ENCODE peak calls at places on chromosome 6, in ten cellular contexts. D is astrocyte of the cerebellum, U is heart right ventricle, X is tibial nerve, P is tibial artery, Q is stomach, C is astrocyte, R is HCT116, F is neural progenitor cell, W is astrocyte of the spinal cord. K is an unnamed sample.

GRCh38 chr6:48613221-48613949 is 502.4 kb upstream of the PTCHD4 start:
- DNase-seq in D (no peak), U (no peak), X (no peak), P (no peak), Q (no peak), C (no peak), R (no peak), F (no peak), W (no peak), K (no peak)

GRCh38 chr6:137763861-137764260 is 103.2 kb upstream of the TNFAIP3 start:
- DNase-seq in D (no peak), U (no peak), X (no peak), P (no peak), Q (no peak), C (no peak), R (no peak), F (no peak), W (no peak), K (no peak)

GRCh38 chr6:42268016-42268834 is 50.6 kb upstream of the MRPS10 start:
- DNase-seq in D (no peak), U (no peak), X (no peak), P (no peak), Q (no peak), C (no peak), R (no peak), F (no peak), W (no peak), K (no peak)

GRCh38 chr6:123091091-123091895 is 95.3 kb downstream of the CLVS2 start:
- DNase-seq in D (peak), U (no peak), X (no peak), P (no peak), Q (peak), C (peak), R (no peak), F (no peak), W (peak), K (no peak)

GRCh38 chr6:122289721-122290501 is 109.5 kb upstream of the HSF2 start:
- DNase-seq in D (peak), U (no peak), X (no peak), P (no peak), Q (no peak), C (peak), R (peak), F (peak), W (peak), K (peak)

GRCh38 chr6:168964138-168964892 is 289.3 kb downstream of the THBS2 start:
- DNase-seq in D (no peak), U (no peak), X (no peak), P (no peak), Q (no peak), C (peak), R (no peak), F (no peak), W (no peak), K (no peak)

GRCh38 chr6:43725643-43726580 is 38.3 kb upstream of the MRPS18A start:
- DNase-seq in D (no peak), U (no peak), X (no peak), P (peak), Q (no peak), C (no peak), R (no peak), F (no peak), W (no peak), K (no peak)

GRCh38 chr6:84774174-84775158 is 10.1 kb upstream of the TBX18 start:
- DNase-seq in D (no peak), U (peak), X (peak), P (peak), Q (no peak), C (no peak), R (no peak), F (peak), W (peak), K (no peak)

GRCh38 chr6:117536317-117536716 is 53.8 kb downstream of the DCBLD1 start:
- DNase-seq in D (no peak), U (no peak), X (no peak), P (no peak), Q (no peak), C (peak), R (no peak), F (no peak), W (peak), K (no peak)

GRCh38 chr6:131910956-131911355 is 40.2 kb downstream of the CCN2 start:
- DNase-seq in D (no peak), U (no peak), X (no peak), P (no peak), Q (no peak), C (no peak), R (no peak), F (no peak), W (no peak), K (no peak)

GRCh38 chr6:44590471-44590870 is 203.0 kb downstream of the CDC5L start:
- DNase-seq in D (no peak), U (no peak), X (no peak), P (no peak), Q (no peak), C (no peak), R (no peak), F (no peak), W (no peak), K (no peak)

GRCh38 chr6:86730216-86730615 is 207.1 kb upstream of the HTR1E start:
- DNase-seq in D (no peak), U (no peak), X (no peak), P (no peak), Q (no peak), C (no peak), R (no peak), F (no peak), W (no peak), K (no peak)

GRCh38 chr6:26195376-26195923 is 108.2 kb downstream of the HFE start:
- DNase-seq in D (peak), U (peak), X (peak), P (peak), Q (peak), C (peak), R (peak), F (peak), W (peak), K (peak)

GRCh38 chr6:84033523-84034451 is at the start of gene MRAP2:
- DNase-seq in D (no peak), U (no peak), X (no peak), P (peak), Q (peak), C (peak), R (no peak), F (peak), W (peak), K (no peak)

GRCh38 chr6:82589509-82590206 is 226.0 kb downstream of the TPBG start:
- DNase-seq in D (peak), U (no peak), X (no peak), P (no peak), Q (no peak), C (peak), R (peak), F (peak), W (peak), K (no peak)

GRCh38 chr6:109381747-109382575 is at the start of gene CD164:
- DNase-seq in D (peak), U (peak), X (peak), P (peak), Q (peak), C (peak), R (peak), F (peak), W (peak), K (no peak)

GRCh38 chr6:109379706-109380105 is 2.6 kb downstream of the CD164 start:
- DNase-seq in D (no peak), U (no peak), X (no peak), P (no peak), Q (no peak), C (peak), R (no peak), F (no peak), W (peak), K (no peak)

GRCh38 chr6:109382576-109383437 is 540 bp upstream of the CD164 start:
- DNase-seq in D (peak), U (peak), X (peak), P (peak), Q (peak), C (peak), R (peak), F (peak), W (peak), K (peak)

GRCh38 chr6:109381007-109381746 is 1.1 kb downstream of the CD164 start:
- DNase-seq in D (no peak), U (no peak), X (no peak), P (no peak), Q (no peak), C (peak), R (no peak), F (peak), W (no peak), K (no peak)

GRCh38 chr6:109383438-109383940 is 1.2 kb upstream of the CD164 start:
- DNase-seq in D (no peak), U (no peak), X (no peak), P (no peak), Q (no peak), C (no peak), R (no peak), F (no peak), W (no peak), K (no peak)
- TF ChIP-seq CTCF in D (no peak), U (no peak), X (no peak), P (no peak), Q (no peak), C (no peak), R (no peak), F (no peak), W (no peak), K (no peak)

GRCh38 chr6:159056432-159056831 is 11.6 kb upstream of the TAGAP start:
- DNase-seq in D (no peak), U (no peak), X (no peak), P (no peak), Q (no peak), C (no peak), R (no peak), F (no peak), W (no peak), K (no peak)
- H3K4me3 ChIP-seq in D (no peak), U (no peak), X (no peak), P (no peak), Q (no peak), C (no peak), R (no peak), F (no peak), W (no peak), K (no peak)

DNA sequence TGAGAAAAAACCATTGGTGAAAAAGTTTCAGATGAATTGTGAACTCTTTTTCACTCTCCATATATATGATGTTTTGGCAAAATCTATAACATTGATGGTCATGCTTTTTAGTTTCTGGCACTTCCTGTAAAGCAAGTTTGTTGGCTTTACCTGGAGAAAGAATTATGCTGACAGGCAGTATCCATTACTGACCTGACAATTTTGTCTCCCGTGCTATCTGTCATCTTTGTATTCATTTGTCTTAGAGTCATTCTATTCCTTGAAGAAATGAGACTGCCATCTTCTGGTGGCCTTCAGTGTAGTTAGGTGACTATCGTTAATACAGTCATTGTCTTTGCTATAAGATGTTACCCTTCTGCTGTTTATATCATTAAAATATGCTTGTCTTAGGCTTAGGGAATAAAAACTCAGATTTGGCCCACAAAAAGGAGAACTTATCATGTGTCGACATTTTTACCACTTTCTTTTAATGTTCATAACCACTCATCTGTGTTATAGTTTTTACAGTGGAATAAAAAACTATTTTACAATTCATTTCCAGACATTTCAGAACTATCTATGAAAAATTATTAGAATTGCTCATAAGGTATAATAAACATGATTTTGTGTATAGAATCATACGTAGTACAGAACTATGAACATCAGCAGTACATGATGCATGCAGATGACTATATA is 707.0 kb downstream of the EPM2A start:
- DNase-seq in D (no peak), U (no peak), X (no peak), P (no peak), Q (no peak), C (no peak), R (peak), F (peak), W (peak), K (peak)
- TF ChIP-seq CTCF in D (peak), U (peak), X (peak), P (peak), Q (peak), C (peak), R (peak), F (peak), W (peak), K (peak)

GRCh38 chr6:146913842-146914562 is 290.2 kb upstream of the STXBP5 start:
- DNase-seq in D (peak), U (peak), X (peak), P (peak), Q (peak), C (peak), R (peak), F (peak), W (peak), K (no peak)
- H3K4me3 ChIP-seq in D (peak), U (peak), X (no peak), P (peak), Q (peak), C (peak), R (peak), F (no peak), W (peak), K (no peak)

GRCh38 chr6:12653396-12653910 is 63.1 kb upstream of the PHACTR1 start:
- DNase-seq in D (no peak), U (peak), X (no peak), P (no peak), Q (no peak), C (peak), R (no peak), F (no peak), W (no peak), K (no peak)
- TF ChIP-seq CTCF in D (no peak), U (no peak), X (no peak), P (no peak), Q (no peak), C (no peak), R (no peak), F (no peak), W (no peak), K (no peak)

GRCh38 chr6:32583527-32583898 is 6.1 kb downstream of the HLA-DRB1 start:
- DNase-seq in D (no peak), U (no peak), X (no peak), P (no peak), Q (no peak), C (no peak), R (no peak), F (no peak), W (no peak), K (no peak)

DNA sequence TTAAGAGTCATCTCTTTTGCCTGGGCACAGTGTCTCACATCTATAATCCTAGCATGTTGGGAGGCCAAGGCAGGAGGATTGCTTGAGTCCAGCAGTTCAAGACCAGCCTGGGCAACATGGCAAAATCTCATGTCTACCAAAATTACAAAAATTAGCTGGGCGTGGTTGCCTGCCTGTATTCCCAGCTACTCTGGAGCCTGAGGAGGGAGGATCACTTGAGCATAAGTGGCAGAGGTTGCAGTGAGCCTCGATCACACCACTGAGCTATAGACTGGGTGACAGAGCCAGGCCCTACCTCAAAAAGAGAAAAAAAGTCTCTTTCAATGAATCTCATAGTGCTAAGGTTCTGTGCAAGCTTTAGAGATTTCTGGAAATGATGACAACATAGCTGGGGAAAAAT is 1.5 kb downstream of the HLA-DRB1 start:
- DNase-seq in D (no peak), U (no peak), X (no peak), P (no peak), Q (no peak), C (no peak), R (no peak), F (no peak), W (no peak), K (no peak)
- H3K4me3 ChIP-seq in D (no peak), U (peak), X (no peak), P (no peak), Q (no peak), C (no peak), R (no peak), F (no peak), W (no peak), K (no peak)

GRCh38 chr6:155635416-155635815 is 179.8 kb upstream of the NOX3 start:
- DNase-seq in D (no peak), U (no peak), X (no peak), P (no peak), Q (no peak), C (no peak), R (no peak), F (no peak), W (no peak), K (no peak)
- TF ChIP-seq CTCF in D (no peak), U (no peak), X (no peak), P (no peak), Q (no peak), C (no peak), R (no peak), F (no peak), W (no peak), K (no peak)

GRCh38 chr6:30964075-30964474 is 19.4 kb upstream of the MUC21 start:
- DNase-seq in D (no peak), U (no peak), X (no peak), P (no peak), Q (no peak), C (peak), R (no peak), F (no peak), W (peak), K (no peak)

GRCh38 chr6:30957716-30958115 is 16.9 kb downstream of the MUCL3 start:
- DNase-seq in D (no peak), U (no peak), X (no peak), P (no peak), Q (no peak), C (no peak), R (no peak), F (no peak), W (no peak), K (no peak)

GRCh38 chr6:30963641-30964040 is 19.9 kb upstream of the MUC21 start:
- DNase-seq in D (peak), U (no peak), X (no peak), P (no peak), Q (no peak), C (peak), R (no peak), F (no peak), W (peak), K (no peak)

GRCh38 chr6:30962716-30963115 is 20.8 kb upstream of the MUC21 start:
- DNase-seq in D (no peak), U (no peak), X (no peak), P (no peak), Q (no peak), C (no peak), R (no peak), F (no peak), W (no peak), K (no peak)

GRCh38 chr6:30960907-30961673 is 20.3 kb downstream of the MUCL3 start:
- DNase-seq in D (no peak), U (no peak), X (no peak), P (no peak), Q (no peak), C (peak), R (no peak), F (no peak), W (peak), K (no peak)
- H3K4me3 ChIP-seq in D (no peak), U (no peak), X (no peak), P (no peak), Q (no peak), C (no peak), R (no peak), F (no peak), W (no peak), K (no peak)

GRCh38 chr6:13539572-13539971 is 34.8 kb upstream of the SIRT5 start:
- DNase-seq in D (no peak), U (no peak), X (no peak), P (no peak), Q (no peak), C (no peak), R (no peak), F (no peak), W (no peak), K (no peak)
- TF ChIP-seq CTCF in D (no peak), U (no peak), X (no peak), P (no peak), Q (no peak), C (no peak), R (no peak), F (no peak), W (no peak), K (no peak)